ENCODE peak calls at places on chromosome 1, in six cellular contexts. J, D, I, K, S and Q are unnamed samples.

GRCh38 chr1:52294580-52294979 is 71.4 kb downstream of the CC2D1B start:
- DNase-seq in I (peak; percentile 33), S (no peak), J (no peak), D (no peak), K (peak; percentile 51), Q (no peak)

GRCh38 chr1:200411406-200412257 is 1.8 kb upstream of the ZNF281 start:
- DNase-seq in I (no peak), J (no peak), S (no peak), D (no peak), K (no peak), Q (peak; percentile 53)

GRCh38 chr1:9472386-9473031 is 66.8 kb upstream of the SLC25A33 start:
- DNase-seq in I (no peak), J (no peak), D (no peak), S (no peak), K (no peak), Q (no peak)

GRCh38 chr1:29121951-29122661 is 1.6 kb downstream of the TMEM200B start:
- DNase-seq in D (no peak), I (peak; percentile 14), J (peak; percentile 86), S (no peak), K (peak; percentile 59), Q (no peak)

GRCh38 chr1:15326691-15327530 is 79.9 kb downstream of the FHAD1 start:
- DNase-seq in D (no peak), I (no peak), J (no peak), K (peak; percentile 85), S (no peak), Q (no peak)

GRCh38 chr1:101236546-101237228 is at the start of gene S1PR1:
- DNase-seq in K (peak; percentile 81), I (peak; percentile 69), D (no peak), J (peak; percentile 81), S (peak; percentile 89), Q (no peak)

GRCh38 chr1:24505816-24506215 is 3.2 kb downstream of the RCAN3 start:
- DNase-seq in J (no peak), S (peak; percentile 45), K (no peak), D (no peak), I (no peak), Q (no peak)

GRCh38 chr1:218431476-218431875 is 86.3 kb downstream of the TGFB2 start:
- DNase-seq in I (no peak), D (no peak), K (no peak), J (no peak), S (no peak), Q (no peak)

GRCh38 chr1:19049128-19049768 is 92.8 kb upstream of the IFFO2 start:
- DNase-seq in S (no peak), J (no peak), D (no peak), I (no peak), K (no peak), Q (no peak)

GRCh38 chr1:26747048-26747447 is 40.7 kb upstream of the PIGV start:
- DNase-seq in D (no peak), K (no peak), I (no peak), S (no peak), J (no peak), Q (no peak)

GRCh38 chr1:112998592-112999235 is 42.7 kb upstream of the SLC16A1 start:
- DNase-seq in I (peak; percentile 71), D (no peak), K (peak; percentile 87), S (no peak), J (peak; percentile 91), Q (peak; percentile 94)

GRCh38 chr1:212698467-212699103 is 1.1 kb downstream of the BATF3 start:
- DNase-seq in K (no peak), I (no peak), S (no peak), D (no peak), J (no peak), Q (no peak)

GRCh38 chr1:228151526-228151925 is 1.8 kb downstream of the GJC2 start:
- DNase-seq in I (no peak), K (no peak), D (no peak), J (peak; percentile 68), S (no peak), Q (no peak)

GRCh38 chr1:205279986-205280385 is 41.6 kb downstream of the NUAK2 start:
- DNase-seq in J (no peak), S (no peak), D (peak; percentile 68), I (no peak), K (no peak), Q (peak; percentile 44)
- H3K4me1 ChIP-seq in J (peaks cover 9% of the 10 kb centered on the region), S (peaks cover 79% of the 10 kb centered on the region), D (peaks cover 52% of the 10 kb centered on the region), I (peaks cover 11% of the 10 kb centered on the region), K (peaks cover 14% of the 10 kb centered on the region), Q (peaks cover 1% of the 10 kb centered on the region)

GRCh38 chr1:163381487-163382184 is 59.9 kb downstream of the NUF2 start:
- DNase-seq in I (no peak), D (no peak), K (no peak), J (no peak), S (no peak), Q (peak; percentile 76)

GRCh38 chr1:163372576-163372975 is 50.8 kb downstream of the NUF2 start:
- DNase-seq in D (no peak), K (no peak), S (no peak), J (no peak), I (no peak), Q (no peak)

GRCh38 chr1:163379801-163380200 is 58.0 kb downstream of the NUF2 start:
- DNase-seq in S (no peak), J (no peak), I (no peak), D (no peak), K (no peak), Q (no peak)

GRCh38 chr1:163378554-163378953 is 56.8 kb downstream of the NUF2 start:
- DNase-seq in K (no peak), S (no peak), D (no peak), I (no peak), J (no peak), Q (no peak)
- H3K4me1 ChIP-seq in K (no peaks in the 10 kb centered on the region), S (no peaks in the 10 kb centered on the region), D (no peaks in the 10 kb centered on the region), I (no peaks in the 10 kb centered on the region), J (peaks cover 20% of the 10 kb centered on the region), Q (peaks cover 1% of the 10 kb centered on the region)

DNA sequence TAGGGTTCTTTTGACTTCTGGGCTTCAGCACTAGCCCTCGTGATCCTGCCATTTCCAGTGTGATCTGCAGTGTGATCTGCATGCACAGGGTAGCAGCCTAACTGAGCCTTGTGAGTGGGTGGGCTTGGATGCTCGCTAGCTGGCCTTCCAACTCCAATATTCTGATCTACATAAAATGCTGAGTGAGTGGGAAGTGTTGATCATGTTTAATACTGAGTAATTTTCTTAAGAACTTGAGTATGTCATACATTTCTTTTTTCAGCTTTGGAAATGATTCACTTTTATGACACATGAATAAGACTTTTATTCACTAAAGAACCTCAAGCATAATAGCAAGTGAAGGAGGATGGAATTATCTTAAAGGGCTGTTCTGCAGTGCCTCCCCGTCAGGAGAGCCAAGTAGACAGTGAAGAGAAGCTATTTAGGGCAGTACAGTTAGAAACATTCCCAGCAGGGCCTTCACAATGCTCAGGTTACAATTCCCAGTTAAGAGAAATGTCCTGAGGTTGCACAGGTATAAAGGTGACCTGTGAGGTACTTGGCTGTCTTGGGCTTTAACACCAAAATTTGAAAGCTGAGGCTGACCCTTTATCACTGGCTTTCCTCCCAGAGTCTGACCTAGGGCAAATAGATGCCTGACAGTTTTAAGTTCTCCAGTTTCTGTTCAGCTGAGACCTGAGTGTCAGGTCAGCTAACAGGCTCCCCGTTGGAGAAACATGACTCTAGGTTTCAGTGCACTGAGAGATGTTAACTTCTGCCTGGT is 29.1 kb upstream of the LRRC8C start:
- DNase-seq in I (peak; percentile 62), D (no peak), K (peak; percentile 77), S (no peak), J (no peak), Q (no peak)
- H3K4me1 ChIP-seq in I (peaks cover 3% of the 10 kb centered on the region), D (no peaks in the 10 kb centered on the region), K (peaks cover 48% of the 10 kb centered on the region), S (peaks cover 82% of the 10 kb centered on the region), J (no peaks in the 10 kb centered on the region), Q (no peaks in the 10 kb centered on the region)

GRCh38 chr1:237303929-237304328 is 261.9 kb downstream of the RYR2 start:
- DNase-seq in D (no peak), S (no peak), K (no peak), J (no peak), I (no peak), Q (no peak)
- H3K4me1 ChIP-seq in D (no peaks in the 10 kb centered on the region), S (no peaks in the 10 kb centered on the region), K (no peaks in the 10 kb centered on the region), J (no peaks in the 10 kb centered on the region), I (no peaks in the 10 kb centered on the region), Q (no peaks in the 10 kb centered on the region)